ENCODE peak calls at places on chromosome 17, in five cellular contexts. S is activated effector memory CD4-positive, alpha-beta T cell treated with Interleukin-2 at 50 U/mL for 16 hours; L is cardiac muscle cell; C is left ventricle myocardium inferior; T is effector CD4-positive, alpha-beta T cell. Q is an unnamed sample.

GRCh38 chr17:34913001-34913400 is 48.3 kb downstream of the CCT6B start:
- DNase-seq in S (no peak), L (no peak), C (no peak), T (no peak), Q (no peak)

GRCh38 chr17:43722921-43723665 is 35.5 kb downstream of the SOST start:
- DNase-seq in S (no peak), L (no peak), C (no peak), T (no peak), Q (no peak)

GRCh38 chr17:29165800-29166506 is 14.2 kb downstream of the MYO18A start:
- DNase-seq in S (no peak), L (no peak), C (no peak), T (no peak), Q (no peak)

GRCh38 chr17:688100-688989 is 26.3 kb downstream of the VPS53 start:
- DNase-seq in S (no peak), L (peak; percentile 59), C (no peak), T (no peak), Q (no peak)

GRCh38 chr17:50925296-50925891 is 59.2 kb upstream of the TOB1 start:
- DNase-seq in S (no peak), L (no peak), C (no peak), T (no peak), Q (no peak)

GRCh38 chr17:65074778-65075250 is 18.3 kb upstream of the GNA13 start:
- DNase-seq in S (no peak), L (peak; percentile 77), C (peak; percentile 78), T (no peak), Q (no peak)

GRCh38 chr17:21295036-21295952 is 10.8 kb downstream of the MAP2K3 start:
- DNase-seq in S (no peak), L (peak; percentile 19), C (peak; percentile 80), T (no peak), Q (no peak)

GRCh38 chr17:60073621-60074020 is 5.1 kb downstream of the HEATR6 start:
- DNase-seq in S (no peak), L (no peak), C (no peak), T (no peak), Q (no peak)